ENCODE peak calls at places on chromosomes 1 and 21, in eight cellular contexts. One of them, this sample, is unnamed.

GRCh38 chr1:70840260-70840953 is 207.2 kb downstream of the PTGER3 start:
- DNase-seq in type B pancreatic cell: no peak
- DNase-seq in activated B cell treated with CpG ODN at 0.5 μM for 24 hours: no peak
- DNase-seq in epithelial cell of proximal tubule: no peak
- DNase-seq in brain microvascular endothelial cell: no peak
- DNase-seq in SK-N-SH: no peak
- DNase-seq in NB4: no peak
- DNase-seq in epithelial cell of esophagus: no peak
- DNase-seq in this sample: no peak

GRCh38 chr1:84708031-84708430 is 17.8 kb upstream of the SSX2IP start:
- DNase-seq in type B pancreatic cell: no peak
- DNase-seq in activated B cell treated with CpG ODN at 0.5 μM for 24 hours: no peak
- DNase-seq in epithelial cell of proximal tubule: no peak
- DNase-seq in brain microvascular endothelial cell: no peak
- DNase-seq in SK-N-SH: no peak
- DNase-seq in NB4: no peak
- DNase-seq in epithelial cell of esophagus: no peak
- DNase-seq in this sample: no peak

GRCh38 chr21:45543710-45544448 is 1.6 kb upstream of the SLC19A1 start:
- DNase-seq in type B pancreatic cell: peak
- DNase-seq in activated B cell treated with CpG ODN at 0.5 μM for 24 hours: peak
- DNase-seq in epithelial cell of proximal tubule: no peak
- DNase-seq in brain microvascular endothelial cell: no peak
- DNase-seq in SK-N-SH: peak
- DNase-seq in NB4: no peak
- DNase-seq in epithelial cell of esophagus: no peak
- DNase-seq in this sample: no peak

GRCh38 chr1:183244466-183244865 is 58.4 kb downstream of the LAMC2 start:
- DNase-seq in type B pancreatic cell: no peak
- DNase-seq in activated B cell treated with CpG ODN at 0.5 μM for 24 hours: no peak
- DNase-seq in epithelial cell of proximal tubule: no peak
- DNase-seq in brain microvascular endothelial cell: no peak
- DNase-seq in SK-N-SH: no peak
- DNase-seq in NB4: peak
- DNase-seq in epithelial cell of esophagus: no peak
- DNase-seq in this sample: no peak

GRCh38 chr1:192810253-192810880 is 1.5 kb downstream of the RGS2 start:
- DNase-seq in type B pancreatic cell: no peak
- DNase-seq in activated B cell treated with CpG ODN at 0.5 μM for 24 hours: no peak
- DNase-seq in epithelial cell of proximal tubule: no peak
- DNase-seq in brain microvascular endothelial cell: no peak
- DNase-seq in SK-N-SH: no peak
- DNase-seq in NB4: peak
- DNase-seq in epithelial cell of esophagus: peak
- DNase-seq in this sample: peak

GRCh38 chr1:199671684-199672083 is 355.8 kb upstream of the NR5A2 start:
- DNase-seq in type B pancreatic cell: no peak
- DNase-seq in activated B cell treated with CpG ODN at 0.5 μM for 24 hours: no peak
- DNase-seq in epithelial cell of proximal tubule: no peak
- DNase-seq in brain microvascular endothelial cell: no peak
- DNase-seq in SK-N-SH: no peak
- DNase-seq in NB4: no peak
- DNase-seq in epithelial cell of esophagus: no peak
- DNase-seq in this sample: no peak

GRCh38 chr1:22689505-22689904 is 21.1 kb upstream of the EPHB2 start:
- DNase-seq in type B pancreatic cell: no peak
- DNase-seq in activated B cell treated with CpG ODN at 0.5 μM for 24 hours: no peak
- DNase-seq in epithelial cell of proximal tubule: peak
- DNase-seq in brain microvascular endothelial cell: peak
- DNase-seq in SK-N-SH: no peak
- DNase-seq in NB4: no peak
- DNase-seq in epithelial cell of esophagus: peak
- DNase-seq in this sample: no peak

GRCh38 chr1:42385283-42385682 is 4.7 kb downstream of the RIMKLA start:
- DNase-seq in type B pancreatic cell: no peak
- DNase-seq in activated B cell treated with CpG ODN at 0.5 μM for 24 hours: no peak
- DNase-seq in epithelial cell of proximal tubule: no peak
- DNase-seq in brain microvascular endothelial cell: peak
- DNase-seq in SK-N-SH: no peak
- DNase-seq in NB4: peak
- DNase-seq in epithelial cell of esophagus: no peak
- DNase-seq in this sample: no peak

GRCh38 chr21:40615503-40616376 is 231.2 kb downstream of the DSCAM start:
- DNase-seq in type B pancreatic cell: no peak
- DNase-seq in activated B cell treated with CpG ODN at 0.5 μM for 24 hours: no peak
- DNase-seq in epithelial cell of proximal tubule: no peak
- DNase-seq in brain microvascular endothelial cell: no peak
- DNase-seq in SK-N-SH: no peak
- DNase-seq in NB4: no peak
- DNase-seq in epithelial cell of esophagus: peak
- DNase-seq in this sample: no peak

DNA sequence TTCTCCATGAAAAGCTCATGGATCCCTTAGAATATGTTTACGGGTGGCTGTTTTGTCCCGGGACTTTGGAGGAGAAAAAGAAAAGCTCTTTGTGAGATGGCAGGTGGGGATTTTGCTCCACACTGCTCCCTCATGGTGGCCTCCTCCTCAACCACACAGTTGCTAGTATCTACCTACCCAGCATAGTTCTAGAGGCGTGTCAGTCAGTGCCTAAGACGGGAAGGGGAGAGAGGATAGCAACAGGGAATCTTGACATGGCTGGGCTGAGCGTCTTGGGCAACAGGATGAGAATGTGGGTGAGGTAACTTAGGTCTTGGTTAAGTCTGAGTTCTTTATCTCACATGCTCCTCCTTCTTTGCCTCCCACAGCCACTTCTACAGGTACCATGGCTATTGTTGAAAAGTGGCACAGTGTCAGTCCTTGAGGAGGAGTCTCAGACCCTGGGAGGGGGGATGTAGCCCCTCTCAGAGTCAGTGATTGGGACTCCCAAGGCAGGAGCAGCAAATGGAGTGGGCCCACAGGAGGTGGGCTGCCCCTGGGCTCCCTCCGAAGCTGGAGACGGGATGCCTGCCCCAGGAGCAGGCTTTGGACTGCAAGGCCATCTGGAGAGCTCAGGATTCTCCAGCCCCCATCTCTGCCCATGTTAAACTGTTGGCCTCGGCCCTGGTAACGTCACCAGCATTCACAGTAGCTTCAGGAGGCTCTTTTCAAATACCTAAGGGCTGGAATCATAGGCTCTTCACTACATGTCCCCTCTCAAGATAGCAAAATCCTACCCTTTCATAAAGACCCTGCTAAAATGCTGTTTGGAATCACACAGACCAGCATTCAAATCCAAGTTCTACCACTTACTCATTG is 75.5 kb downstream of the TENT5C start:
- DNase-seq in type B pancreatic cell: no peak
- DNase-seq in activated B cell treated with CpG ODN at 0.5 μM for 24 hours: no peak
- DNase-seq in epithelial cell of proximal tubule: no peak
- DNase-seq in brain microvascular endothelial cell: no peak
- DNase-seq in SK-N-SH: no peak
- DNase-seq in NB4: no peak
- DNase-seq in epithelial cell of esophagus: peak
- DNase-seq in this sample: no peak
- TF ChIP-seq CTCF in type B pancreatic cell: no peak
- TF ChIP-seq CTCF in activated B cell treated with CpG ODN at 0.5 μM for 24 hours: no peak
- TF ChIP-seq CTCF in epithelial cell of proximal tubule: no peak
- TF ChIP-seq CTCF in brain microvascular endothelial cell: no peak
- TF ChIP-seq CTCF in SK-N-SH: no peak
- TF ChIP-seq CTCF in NB4: no peak
- TF ChIP-seq CTCF in epithelial cell of esophagus: no peak
- TF ChIP-seq CTCF in this sample: no peak

GRCh38 chr1:78855258-78855657 is 151.3 kb downstream of the ADGRL4 start:
- DNase-seq in type B pancreatic cell: no peak
- DNase-seq in activated B cell treated with CpG ODN at 0.5 μM for 24 hours: no peak
- DNase-seq in epithelial cell of proximal tubule: no peak
- DNase-seq in brain microvascular endothelial cell: no peak
- DNase-seq in SK-N-SH: no peak
- DNase-seq in NB4: no peak
- DNase-seq in epithelial cell of esophagus: no peak
- DNase-seq in this sample: no peak
- TF ChIP-seq CTCF in type B pancreatic cell: no peak
- TF ChIP-seq CTCF in activated B cell treated with CpG ODN at 0.5 μM for 24 hours: no peak
- TF ChIP-seq CTCF in epithelial cell of proximal tubule: no peak
- TF ChIP-seq CTCF in brain microvascular endothelial cell: no peak
- TF ChIP-seq CTCF in SK-N-SH: no peak
- TF ChIP-seq CTCF in NB4: no peak
- TF ChIP-seq CTCF in epithelial cell of esophagus: no peak
- TF ChIP-seq CTCF in this sample: no peak

GRCh38 chr1:225441314-225442119 is 13.7 kb upstream of the LBR start:
- DNase-seq in type B pancreatic cell: no peak
- DNase-seq in activated B cell treated with CpG ODN at 0.5 μM for 24 hours: no peak
- DNase-seq in epithelial cell of proximal tubule: no peak
- DNase-seq in brain microvascular endothelial cell: no peak
- DNase-seq in SK-N-SH: no peak
- DNase-seq in NB4: no peak
- DNase-seq in epithelial cell of esophagus: peak
- DNase-seq in this sample: no peak
- TF ChIP-seq CTCF in type B pancreatic cell: no peak
- TF ChIP-seq CTCF in activated B cell treated with CpG ODN at 0.5 μM for 24 hours: no peak
- TF ChIP-seq CTCF in epithelial cell of proximal tubule: peak
- TF ChIP-seq CTCF in brain microvascular endothelial cell: peak
- TF ChIP-seq CTCF in SK-N-SH: peak
- TF ChIP-seq CTCF in NB4: peak
- TF ChIP-seq CTCF in epithelial cell of esophagus: peak
- TF ChIP-seq CTCF in this sample: peak

DNA sequence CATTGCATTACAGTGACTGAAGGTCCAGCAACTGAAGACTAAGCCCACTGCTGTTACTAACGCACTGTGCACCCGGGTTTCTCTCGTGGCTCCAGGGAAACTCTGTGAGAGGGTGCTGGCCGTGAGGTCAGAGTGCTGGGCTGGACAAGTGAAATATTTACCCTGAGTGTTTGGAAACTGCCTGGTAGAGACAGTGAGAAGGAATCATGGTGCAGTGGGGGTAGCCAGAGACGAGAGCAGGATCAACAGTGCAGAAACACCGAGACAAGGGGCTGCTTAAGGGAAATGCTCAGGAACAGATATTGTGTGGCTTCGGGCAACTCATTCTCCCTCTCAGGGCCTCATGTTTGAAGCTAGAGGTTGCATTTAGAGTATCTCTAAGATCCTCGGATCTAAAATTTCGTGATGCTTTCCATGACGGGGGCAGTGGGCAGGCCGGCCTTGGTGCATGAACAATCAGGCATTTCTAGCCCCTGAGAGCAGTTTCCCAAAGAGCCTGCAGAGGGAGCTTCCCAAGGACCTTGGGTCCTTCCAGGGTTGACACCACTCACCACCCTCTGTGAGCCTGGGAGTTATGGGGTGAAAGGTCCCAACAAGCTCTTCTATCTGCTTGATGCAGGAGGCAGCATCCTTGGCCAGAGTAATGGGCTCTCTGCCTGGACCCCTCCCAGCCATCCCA is 9.7 kb downstream of the CD2 start:
- DNase-seq in type B pancreatic cell: no peak
- DNase-seq in activated B cell treated with CpG ODN at 0.5 μM for 24 hours: no peak
- DNase-seq in epithelial cell of proximal tubule: no peak
- DNase-seq in brain microvascular endothelial cell: no peak
- DNase-seq in SK-N-SH: peak
- DNase-seq in NB4: peak
- DNase-seq in epithelial cell of esophagus: peak
- DNase-seq in this sample: no peak
- TF ChIP-seq CTCF in type B pancreatic cell: peak
- TF ChIP-seq CTCF in activated B cell treated with CpG ODN at 0.5 μM for 24 hours: no peak
- TF ChIP-seq CTCF in epithelial cell of proximal tubule: peak
- TF ChIP-seq CTCF in brain microvascular endothelial cell: peak
- TF ChIP-seq CTCF in SK-N-SH: peak
- TF ChIP-seq CTCF in NB4: peak
- TF ChIP-seq CTCF in epithelial cell of esophagus: peak
- TF ChIP-seq CTCF in this sample: peak

GRCh38 chr1:101567582-101568189 is 330.9 kb downstream of the S1PR1 start:
- DNase-seq in type B pancreatic cell: no peak
- DNase-seq in activated B cell treated with CpG ODN at 0.5 μM for 24 hours: peak
- DNase-seq in epithelial cell of proximal tubule: no peak
- DNase-seq in brain microvascular endothelial cell: peak
- DNase-seq in SK-N-SH: peak
- DNase-seq in NB4: peak
- DNase-seq in epithelial cell of esophagus: peak
- DNase-seq in this sample: no peak
- TF ChIP-seq CTCF in type B pancreatic cell: peak
- TF ChIP-seq CTCF in activated B cell treated with CpG ODN at 0.5 μM for 24 hours: peak
- TF ChIP-seq CTCF in epithelial cell of proximal tubule: peak
- TF ChIP-seq CTCF in brain microvascular endothelial cell: peak
- TF ChIP-seq CTCF in SK-N-SH: peak
- TF ChIP-seq CTCF in NB4: peak
- TF ChIP-seq CTCF in epithelial cell of esophagus: peak
- TF ChIP-seq CTCF in this sample: peak

DNA sequence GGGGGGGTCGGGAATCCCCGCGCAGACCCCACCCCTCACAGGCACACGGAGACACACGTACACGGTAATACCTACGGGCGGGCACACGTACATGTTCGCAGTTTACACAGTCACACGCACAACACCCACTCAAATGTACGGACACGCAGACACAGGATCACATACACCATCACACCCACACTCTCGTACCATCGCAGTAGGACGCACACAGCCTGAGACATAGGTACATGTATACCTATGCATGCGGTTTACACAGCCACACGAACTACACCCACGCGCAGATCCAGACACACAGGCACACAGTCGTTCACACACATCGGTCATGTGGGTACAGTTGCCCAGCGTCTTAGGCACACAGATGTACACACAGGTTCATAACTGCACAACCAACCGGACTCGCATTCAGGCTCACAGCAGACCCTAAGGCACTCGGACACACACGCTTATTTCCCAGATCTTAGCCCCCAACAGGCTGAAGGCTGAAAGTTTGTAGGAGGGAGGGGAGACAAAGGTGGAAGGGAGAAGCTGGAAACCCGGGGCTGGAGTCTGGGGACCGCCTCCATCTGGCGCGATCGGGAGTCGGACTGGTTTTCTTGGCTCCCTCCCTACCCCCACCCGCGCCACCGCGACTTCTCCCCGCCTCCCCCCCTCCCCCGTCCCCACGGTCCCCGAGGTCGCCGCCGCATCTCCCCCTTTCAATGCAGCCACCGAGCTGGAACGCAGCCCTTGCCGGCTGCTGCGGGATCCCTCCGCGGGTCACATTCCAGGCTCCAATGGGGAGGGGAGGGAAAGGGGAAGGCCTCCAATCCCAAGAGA is 51.9 kb upstream of the SYNC start:
- DNase-seq in type B pancreatic cell: no peak
- DNase-seq in activated B cell treated with CpG ODN at 0.5 μM for 24 hours: no peak
- DNase-seq in epithelial cell of proximal tubule: no peak
- DNase-seq in brain microvascular endothelial cell: no peak
- DNase-seq in SK-N-SH: peak
- DNase-seq in NB4: no peak
- DNase-seq in epithelial cell of esophagus: peak
- DNase-seq in this sample: no peak
- TF ChIP-seq CTCF in type B pancreatic cell: no peak
- TF ChIP-seq CTCF in activated B cell treated with CpG ODN at 0.5 μM for 24 hours: no peak
- TF ChIP-seq CTCF in epithelial cell of proximal tubule: no peak
- TF ChIP-seq CTCF in brain microvascular endothelial cell: no peak
- TF ChIP-seq CTCF in SK-N-SH: no peak
- TF ChIP-seq CTCF in NB4: no peak
- TF ChIP-seq CTCF in epithelial cell of esophagus: no peak
- TF ChIP-seq CTCF in this sample: no peak

This sample was measured in CD14-positive monocyte.